ENCODE peak calls at places on chromosome 1, in four cellular contexts. One of them, this sample, is unnamed.

GRCh38 chr1:228022571-228023293 is 15.9 kb downstream of the WNT3A start:
- DNase-seq in K562: no peak
- DNase-seq in HCT116: no peak
- DNase-seq in H1: no peak
- DNase-seq in this sample: no peak

GRCh38 chr1:212458817-212459216 is 26.1 kb downstream of the NENF start:
- DNase-seq in H1: no peak
- DNase-seq in HCT116: no peak
- DNase-seq in K562: peak
- DNase-seq in this sample: no peak

GRCh38 chr1:227136210-227136609 is 182.1 kb downstream of the CDC42BPA start:
- DNase-seq in HCT116: no peak
- DNase-seq in H1: no peak
- DNase-seq in K562: no peak
- DNase-seq in this sample: no peak

GRCh38 chr1:247118946-247119446 is 14.8 kb upstream of the ZNF669 start:
- DNase-seq in K562: peak
- DNase-seq in HCT116: peak
- DNase-seq in H1: peak
- DNase-seq in this sample: peak

GRCh38 chr1:85502625-85503083 is 37.7 kb upstream of the DDAH1 start:
- DNase-seq in K562: peak
- DNase-seq in H1: peak
- DNase-seq in HCT116: peak
- DNase-seq in this sample: peak

GRCh38 chr1:160325252-160325651 is 17.8 kb downstream of the COPA start:
- DNase-seq in H1: no peak
- DNase-seq in K562: no peak
- DNase-seq in HCT116: no peak
- DNase-seq in this sample: no peak

GRCh38 chr1:243912347-243912746 is 62.3 kb upstream of the AKT3 start:
- DNase-seq in HCT116: no peak
- DNase-seq in H1: no peak
- DNase-seq in K562: no peak
- DNase-seq in this sample: no peak

GRCh38 chr1:176460606-176461336 is 2.2 kb upstream of the PAPPA2 start:
- DNase-seq in HCT116: no peak
- DNase-seq in K562: no peak
- DNase-seq in H1: no peak
- DNase-seq in this sample: no peak

GRCh38 chr1:25647106-25647505 is 30.5 kb downstream of the MAN1C1 start:
- DNase-seq in K562: no peak
- DNase-seq in HCT116: no peak
- DNase-seq in H1: no peak
- DNase-seq in this sample: no peak

GRCh38 chr1:224368409-224368808 is 11.7 kb downstream of the CNIH4 start:
- DNase-seq in HCT116: no peak
- DNase-seq in K562: no peak
- DNase-seq in H1: no peak
- DNase-seq in this sample: no peak

GRCh38 chr1:91091812-91092211 is 70.0 kb upstream of the ZNF644 start:
- DNase-seq in H1: no peak
- DNase-seq in HCT116: no peak
- DNase-seq in K562: no peak
- DNase-seq in this sample: peak

GRCh38 chr1:206579747-206580437 is 32.4 kb downstream of the EIF2D start:
- DNase-seq in K562: peak
- DNase-seq in H1: no peak
- DNase-seq in HCT116: no peak
- DNase-seq in this sample: no peak

GRCh38 chr1:12153181-12153785 is 13.5 kb upstream of the TNFRSF1B start:
- DNase-seq in K562: no peak
- DNase-seq in HCT116: no peak
- DNase-seq in H1: no peak
- DNase-seq in this sample: no peak

GRCh38 chr1:167487614-167488013 is 30.7 kb downstream of the CD247 start:
- DNase-seq in HCT116: no peak
- DNase-seq in K562: no peak
- DNase-seq in H1: no peak
- DNase-seq in this sample: no peak

GRCh38 chr1:42961560-42962091 is 3.0 kb upstream of the SLC2A1 start:
- DNase-seq in K562: no peak
- DNase-seq in HCT116: no peak
- DNase-seq in H1: no peak
- DNase-seq in this sample: peak

GRCh38 chr1:161019767-161020572 is 982 bp downstream of the F11R start:
- DNase-seq in K562: peak
- DNase-seq in HCT116: no peak
- DNase-seq in H1: no peak
- DNase-seq in this sample: no peak

GRCh38 chr1:2255420-2256369 is 27.6 kb downstream of the SKI start:
- DNase-seq in H1: no peak
- DNase-seq in HCT116: peak
- DNase-seq in K562: peak
- DNase-seq in this sample: peak

GRCh38 chr1:8370928-8371327 is 53.0 kb downstream of the SLC45A1 start:
- DNase-seq in HCT116: no peak
- DNase-seq in H1: no peak
- DNase-seq in K562: no peak
- DNase-seq in this sample: no peak

GRCh38 chr1:147598631-147599361 is 57.5 kb downstream of the BCL9 start:
- DNase-seq in H1: no peak
- DNase-seq in HCT116: no peak
- DNase-seq in K562: no peak
- DNase-seq in this sample: no peak
- TF ChIP-seq FOSL1 in H1: no peak
- TF ChIP-seq FOSL1 in HCT116: no peak
- TF ChIP-seq FOSL1 in K562: no peak
- TF ChIP-seq FOSL1 in this sample: no peak

GRCh38 chr1:200729863-200730262 is 8.8 kb upstream of the CAMSAP2 start:
- DNase-seq in H1: no peak
- DNase-seq in HCT116: no peak
- DNase-seq in K562: no peak
- DNase-seq in this sample: no peak
- TF ChIP-seq FOSL1 in H1: no peak
- TF ChIP-seq FOSL1 in HCT116: no peak
- TF ChIP-seq FOSL1 in K562: no peak
- TF ChIP-seq FOSL1 in this sample: no peak

GRCh38 chr1:28185071-28185470 is 8.6 kb upstream of the PTAFR start:
- DNase-seq in K562: no peak
- DNase-seq in HCT116: no peak
- DNase-seq in H1: no peak
- DNase-seq in this sample: no peak

GRCh38 chr1:28178690-28179485 is 2.4 kb upstream of the PTAFR start:
- DNase-seq in H1: no peak
- DNase-seq in HCT116: no peak
- DNase-seq in K562: no peak
- DNase-seq in this sample: no peak

GRCh38 chr1:28176492-28177470 is at the start of gene PTAFR:
- DNase-seq in K562: no peak
- DNase-seq in HCT116: no peak
- DNase-seq in H1: no peak
- DNase-seq in this sample: no peak

DNA sequence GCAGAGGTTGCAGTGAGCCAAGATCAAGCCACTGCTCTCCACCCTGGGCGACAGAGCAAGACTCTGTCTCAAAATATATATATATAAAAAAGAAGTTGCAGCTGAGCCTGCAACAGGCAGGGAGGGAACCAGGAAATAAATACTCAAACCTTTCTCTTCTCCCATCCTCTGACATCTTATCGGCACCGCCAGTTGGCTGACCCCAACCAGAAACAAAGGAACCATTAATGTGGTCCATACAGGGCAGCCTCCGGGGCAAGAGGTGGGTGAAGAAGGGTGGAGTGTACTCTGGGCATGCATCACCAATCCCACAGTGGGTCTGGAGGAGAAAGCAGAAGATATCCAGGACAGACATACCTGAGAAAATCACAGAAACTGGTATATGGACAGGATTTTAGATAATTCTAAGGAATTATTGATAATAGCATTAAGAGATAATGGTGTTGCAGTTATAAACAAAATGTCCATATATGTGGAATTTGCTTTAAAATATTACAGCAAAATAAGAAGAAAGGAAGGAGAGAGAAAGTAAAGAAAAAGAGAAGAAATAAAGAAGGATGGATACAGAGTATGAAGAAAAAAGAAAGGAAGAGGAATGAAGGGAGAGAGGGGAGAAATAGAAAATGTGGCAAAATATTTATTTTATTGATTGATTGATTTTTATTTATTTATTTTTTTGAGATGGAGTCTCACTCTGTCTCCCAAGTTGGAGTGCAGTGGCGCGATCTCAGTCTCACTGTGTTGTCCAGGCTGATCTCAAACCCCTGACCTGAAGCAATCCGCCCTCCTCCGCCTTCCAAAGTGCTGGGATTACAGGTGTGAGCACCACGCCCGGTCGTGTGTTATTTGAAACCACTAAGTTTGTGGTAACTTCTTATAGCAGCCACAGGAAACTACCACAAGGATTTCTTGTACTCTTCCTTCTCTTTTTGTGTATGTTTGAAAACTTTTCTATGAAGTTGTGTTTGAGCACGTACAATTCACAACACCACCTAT is 4.1 kb upstream of the PTAFR start:
- DNase-seq in HCT116: no peak
- DNase-seq in H1: no peak
- DNase-seq in K562: no peak
- DNase-seq in this sample: no peak
- TF ChIP-seq FOSL1 in HCT116: no peak
- TF ChIP-seq FOSL1 in H1: no peak
- TF ChIP-seq FOSL1 in K562: no peak
- TF ChIP-seq FOSL1 in this sample: no peak

DNA sequence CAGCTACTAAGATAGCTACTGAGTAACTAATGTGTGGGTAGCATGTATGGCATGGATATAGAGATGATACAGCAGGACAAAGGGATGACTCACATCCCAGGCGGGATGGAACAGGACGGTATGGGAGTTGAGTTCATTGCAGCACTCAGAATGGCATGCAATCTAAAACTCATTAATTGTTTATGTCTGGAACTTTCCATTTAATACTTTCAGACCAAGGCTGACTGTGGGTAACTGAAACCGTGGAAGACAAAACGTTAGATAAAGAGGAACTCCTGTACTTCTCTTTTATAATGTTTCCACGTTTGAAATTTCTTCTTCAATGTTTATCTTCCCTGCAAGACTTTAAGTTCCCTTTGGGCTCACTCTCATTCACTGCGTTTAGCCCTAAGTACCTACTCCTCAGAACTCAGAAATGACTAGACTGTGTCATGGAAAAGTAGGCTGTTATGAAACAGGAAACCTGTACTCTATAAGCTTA is 151.9 kb downstream of the MAGI3 start:
- DNase-seq in HCT116: no peak
- DNase-seq in H1: no peak
- DNase-seq in K562: no peak
- DNase-seq in this sample: no peak
- TF ChIP-seq FOSL1 in HCT116: no peak
- TF ChIP-seq FOSL1 in H1: no peak
- TF ChIP-seq FOSL1 in K562: peak
- TF ChIP-seq FOSL1 in this sample: no peak